ENCODE peak calls at places on chromosomes 2 and 18, in four cellular contexts. Y, C, P and V are unnamed samples.

GRCh38 chr18:13229021-13229671 is 10.6 kb downstream of the LDLRAD4 start:
- DNase-seq in Y (no peak), C (no peak), P (no peak), V (no peak)

GRCh38 chr2:112627060-112628040 is 18.4 kb upstream of the SLC20A1 start:
- DNase-seq in C (peak), P (peak), Y (peak), V (peak)

GRCh38 chr18:76568726-76569125 is 73.7 kb upstream of the ZNF516 start:
- DNase-seq in Y (no peak), P (no peak), C (no peak), V (no peak)

GRCh38 chr2:31335921-31336570 is 78.5 kb downstream of the XDH start:
- DNase-seq in P (peak), C (no peak), Y (no peak), V (no peak)

GRCh38 chr2:218354850-218355443 is 1.7 kb upstream of the CATIP start:
- DNase-seq in Y (no peak), C (no peak), P (no peak), V (no peak)

GRCh38 chr2:233320470-233320869 is 12.9 kb downstream of the SAG start:
- DNase-seq in P (no peak), Y (no peak), C (no peak), V (no peak)

GRCh38 chr18:48164096-48164475 is 233.6 kb upstream of the SMAD2 start:
- DNase-seq in C (no peak), Y (no peak), P (no peak), V (no peak)

GRCh38 chr2:20585351-20585709 is 65.6 kb downstream of the HS1BP3 start:
- DNase-seq in Y (no peak), P (no peak), C (no peak), V (no peak)

GRCh38 chr2:176092270-176093144 is at the start of gene HOXD13:
- DNase-seq in P (no peak), Y (no peak), C (no peak), V (no peak)

GRCh38 chr2:225930687-225931086 is 531.2 kb downstream of the NYAP2 start:
- DNase-seq in P (no peak), Y (no peak), C (no peak), V (no peak)

GRCh38 chr2:186531257-186531775 is 45.3 kb downstream of the ZC3H15 start:
- DNase-seq in C (no peak), Y (no peak), P (no peak), V (peak)

GRCh38 chr2:129101186-129101585 is 782.5 kb upstream of the HS6ST1 start:
- DNase-seq in Y (no peak), C (no peak), P (no peak), V (no peak)

GRCh38 chr2:224563537-224563936 is 21.6 kb downstream of the CUL3 start:
- DNase-seq in C (no peak), Y (no peak), P (no peak), V (peak)

GRCh38 chr2:163155279-163155883 is 316.8 kb upstream of the KCNH7 start:
- DNase-seq in Y (no peak), P (peak), C (no peak), V (peak)

GRCh38 chr2:42001696-42002331 is 46.0 kb upstream of the PKDCC start:
- DNase-seq in P (peak), C (no peak), Y (no peak), V (peak)

GRCh38 chr2:207471261-207471660 is 58.5 kb upstream of the CREB1 start:
- DNase-seq in Y (no peak), C (no peak), P (no peak), V (no peak)

GRCh38 chr2:235598842-235599531 is 105.1 kb downstream of the AGAP1 start:
- DNase-seq in P (no peak), C (no peak), Y (no peak), V (no peak)

GRCh38 chr2:240919161-240919781 is 13.1 kb downstream of the CROCC2 start:
- DNase-seq in C (no peak), Y (peak), P (no peak), V (no peak)

GRCh38 chr2:151228847-151229497 is 32.7 kb downstream of the RBM43 start:
- DNase-seq in Y (no peak), C (no peak), P (no peak), V (no peak)

GRCh38 chr2:145199052-145199451 is 679.1 kb upstream of the ZEB2 start:
- DNase-seq in P (no peak), C (no peak), Y (no peak), V (no peak)

GRCh38 chr2:162002623-162003200 is 71.3 kb downstream of the DPP4 start:
- DNase-seq in Y (no peak), C (no peak), P (no peak), V (no peak)

GRCh38 chr2:160221391-160222276 is 21.6 kb upstream of the ITGB6 start:
- DNase-seq in P (peak), C (no peak), Y (peak), V (peak)

GRCh38 chr2:794554-795244 is 117.5 kb upstream of the TMEM18 start:
- DNase-seq in P (no peak), Y (no peak), C (no peak), V (no peak)

GRCh38 chr18:11320981-11321380 is 171.6 kb upstream of the PIEZO2 start:
- DNase-seq in Y (no peak), C (no peak), P (peak), V (peak)

GRCh38 chr2:43005975-43006833 is 213.8 kb upstream of the HAAO start:
- DNase-seq in C (no peak), Y (no peak), P (no peak), V (no peak)

GRCh38 chr2:102258386-102259074 is 52.8 kb upstream of the IL1RL1 start:
- DNase-seq in Y (no peak), P (peak), C (no peak), V (peak)

GRCh38 chr18:10475633-10476388 is 21.4 kb downstream of the APCDD1 start:
- DNase-seq in P (no peak), Y (no peak), C (no peak), V (no peak)

GRCh38 chr18:9824474-9824832 is 61.3 kb upstream of the TXNDC2 start:
- DNase-seq in P (peak), Y (peak), C (no peak), V (peak)

GRCh38 chr2:44686561-44686960 is 254.9 kb upstream of the SIX3 start:
- DNase-seq in C (no peak), P (peak), Y (no peak), V (no peak)

GRCh38 chr2:37589298-37589697 is 82.1 kb downstream of the CDC42EP3 start:
- DNase-seq in C (no peak), P (peak), Y (no peak), V (no peak)

GRCh38 chr18:74529378-74529777 is 4.9 kb upstream of the CNDP1 start:
- DNase-seq in Y (no peak), P (no peak), C (no peak), V (no peak)

GRCh38 chr2:71530246-71530986 is 77.1 kb downstream of the DYSF start:
- DNase-seq in P (peak), C (no peak), Y (no peak), V (peak)

GRCh38 chr2:115160523-115161521 is 718.4 kb downstream of the DPP10 start:
- DNase-seq in Y (no peak), P (no peak), C (no peak), V (no peak)

GRCh38 chr18:13530879-13531387 is 195.4 kb downstream of the FAM210A start:
- DNase-seq in P (peak), Y (peak), C (no peak), V (peak)

GRCh38 chr2:113854970-113855740 is 34.7 kb upstream of the ACTR3 start:
- DNase-seq in C (no peak), P (no peak), Y (no peak), V (no peak)

GRCh38 chr2:225999692-226000091 is 600.2 kb downstream of the NYAP2 start:
- DNase-seq in Y (no peak), P (peak), C (no peak), V (no peak)

GRCh38 chr18:59232309-59233016 is 12.5 kb downstream of the GRP start:
- DNase-seq in Y (no peak), P (no peak), C (no peak), V (no peak)

GRCh38 chr2:119062179-119062578 is 96.4 kb downstream of the C1QL2 start:
- DNase-seq in C (no peak), P (no peak), Y (no peak), V (no peak)

GRCh38 chr18:13242797-13243196 is 24.2 kb downstream of the LDLRAD4 start:
- DNase-seq in Y (no peak), C (no peak), P (no peak), V (no peak)

GRCh38 chr2:55048925-55049793 is 1.1 kb downstream of the RTN4 start:
- DNase-seq in P (peak), C (peak), Y (peak), V (peak)

GRCh38 chr2:55043841-55044240 is 6.4 kb downstream of the RTN4 start:
- DNase-seq in C (no peak), Y (no peak), P (no peak), V (no peak)

GRCh38 chr2:55048514-55048924 is 1.7 kb downstream of the RTN4 start:
- DNase-seq in Y (no peak), C (no peak), P (peak), V (peak)

GRCh38 chr2:55047677-55048299 is 2.5 kb downstream of the RTN4 start:
- DNase-seq in P (peak), C (no peak), Y (no peak), V (peak)

DNA sequence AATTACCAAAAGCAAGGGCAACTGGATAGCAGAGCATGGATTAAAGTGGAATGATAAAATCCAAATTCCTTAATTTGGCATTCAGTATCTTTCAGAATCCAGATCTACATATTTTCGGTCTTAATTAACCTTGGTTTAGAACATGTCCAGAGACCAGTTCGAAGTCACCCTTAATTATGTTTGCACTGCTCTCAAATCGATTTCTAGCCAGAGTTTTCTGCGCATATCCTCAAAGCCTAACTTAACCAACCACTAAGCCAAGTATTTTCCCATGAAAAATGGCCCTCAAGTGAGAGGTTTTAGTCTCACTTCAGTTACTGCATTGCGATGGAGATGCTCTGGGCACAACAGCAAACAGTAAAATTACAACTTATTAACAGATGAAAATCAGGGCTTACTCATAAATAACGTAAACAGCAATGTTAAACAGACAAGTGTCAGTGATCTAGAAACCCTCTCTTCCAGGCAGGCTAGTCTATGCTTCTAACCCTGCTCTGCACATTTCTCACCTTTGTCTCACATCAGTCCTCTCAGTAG is 4.5 kb downstream of the RTN4 start:
- DNase-seq in C (no peak), Y (no peak), P (no peak), V (no peak)
- H3K4me3 ChIP-seq in C (no peak), Y (no peak), P (peak), V (peak)

GRCh38 chr2:58047969-58048368 is 1.4 kb downstream of the VRK2 start:
- DNase-seq in Y (no peak), P (no peak), C (no peak), V (no peak)
- H3K4me3 ChIP-seq in Y (no peak), P (no peak), C (no peak), V (peak)

DNA sequence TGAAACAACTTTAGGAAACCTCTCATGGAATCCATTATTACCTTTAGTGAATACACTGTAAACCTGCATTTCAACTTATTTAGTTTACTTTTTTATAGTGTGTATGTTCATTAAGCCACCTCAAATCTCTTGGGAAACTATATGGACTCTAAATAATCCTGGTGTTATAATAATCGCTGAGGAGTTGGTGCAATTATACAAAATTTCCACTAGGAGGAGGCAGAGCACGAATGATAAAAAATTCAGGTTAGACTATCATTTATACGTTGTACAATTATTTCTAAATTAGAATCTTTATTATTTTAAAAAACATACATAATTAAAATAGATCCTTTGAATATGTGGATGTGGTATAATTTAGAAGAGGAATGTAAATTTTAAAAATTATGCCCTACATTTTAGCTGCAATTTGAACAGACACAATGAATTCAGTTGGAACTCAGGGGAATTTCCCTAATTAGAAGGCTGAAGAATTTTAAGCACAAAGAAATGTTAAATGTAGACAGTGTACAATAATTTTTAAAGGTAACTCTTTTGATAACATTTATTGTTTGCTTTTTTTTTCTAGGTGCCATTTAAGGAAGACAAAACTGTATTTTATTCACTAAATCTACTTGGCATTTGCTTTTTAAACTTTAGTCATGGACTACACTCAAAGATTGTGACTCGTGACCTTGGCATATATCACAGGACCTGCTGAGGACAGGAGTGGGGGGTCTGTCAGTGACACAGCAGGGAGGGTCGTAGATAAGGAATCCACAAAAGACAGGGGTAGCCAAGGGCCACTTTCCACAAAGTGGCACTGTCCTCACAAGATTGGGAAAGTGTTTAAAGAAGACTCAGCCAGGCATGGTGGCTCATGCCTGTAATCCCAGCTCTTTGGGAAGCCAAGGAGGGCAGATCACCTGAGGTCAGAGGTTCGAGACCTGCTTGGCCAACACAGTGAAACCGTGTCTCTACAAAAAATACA is 45.5 kb downstream of the RAB12 start:
- DNase-seq in Y (no peak), C (no peak), P (peak), V (peak)
- H3K4me3 ChIP-seq in Y (no peak), C (no peak), P (no peak), V (no peak)

GRCh38 chr2:127217470-127218325 is 2.4 kb downstream of the CYP27C1 start:
- DNase-seq in Y (no peak), P (no peak), C (no peak), V (no peak)
- H3K4me3 ChIP-seq in Y (no peak), P (no peak), C (no peak), V (no peak)

GRCh38 chr18:33184918-33185317 is 255.6 kb downstream of the CCDC178 start:
- DNase-seq in Y (no peak), C (no peak), P (no peak), V (no peak)

GRCh38 chr18:33183136-33183535 is 257.4 kb downstream of the CCDC178 start:
- DNase-seq in P (no peak), C (no peak), Y (no peak), V (no peak)

GRCh38 chr18:33184178-33184577 is 256.3 kb downstream of the CCDC178 start:
- DNase-seq in Y (no peak), P (no peak), C (no peak), V (peak)

DNA sequence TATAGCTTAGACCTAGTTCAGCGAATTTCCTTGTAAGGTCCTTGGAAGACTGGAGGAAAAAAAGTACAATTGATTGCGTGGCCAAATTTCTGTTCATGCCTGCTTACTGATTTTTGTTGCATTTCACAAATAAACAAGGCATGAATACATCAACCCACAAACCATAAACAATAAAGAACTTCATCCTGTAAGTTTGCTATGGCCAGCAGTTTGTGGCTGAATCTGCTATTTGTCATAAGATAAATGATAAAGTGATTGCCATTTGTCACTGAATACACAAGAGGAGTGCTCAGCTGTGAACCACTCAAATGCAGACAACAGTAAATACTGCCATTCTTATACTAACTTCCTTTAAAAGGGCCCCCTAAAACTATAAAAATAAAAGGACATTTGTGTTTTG is 259.5 kb downstream of the CCDC178 start:
- DNase-seq in P (no peak), C (no peak), Y (no peak), V (no peak)
- H3K4me3 ChIP-seq in P (no peak), C (no peak), Y (no peak), V (no peak)

GRCh38 chr2:98823196-98824166 is 92.5 kb upstream of the MGAT4A start:
- DNase-seq in P (no peak), Y (no peak), C (no peak), V (no peak)
- H3K4me3 ChIP-seq in P (no peak), Y (peak), C (peak), V (no peak)

GRCh38 chr2:177260398-177260797 is 4.1 kb downstream of the NFE2L2 start:
- DNase-seq in P (no peak), Y (no peak), C (no peak), V (no peak)
- H3K4me3 ChIP-seq in P (no peak), Y (no peak), C (no peak), V (peak)

DNA sequence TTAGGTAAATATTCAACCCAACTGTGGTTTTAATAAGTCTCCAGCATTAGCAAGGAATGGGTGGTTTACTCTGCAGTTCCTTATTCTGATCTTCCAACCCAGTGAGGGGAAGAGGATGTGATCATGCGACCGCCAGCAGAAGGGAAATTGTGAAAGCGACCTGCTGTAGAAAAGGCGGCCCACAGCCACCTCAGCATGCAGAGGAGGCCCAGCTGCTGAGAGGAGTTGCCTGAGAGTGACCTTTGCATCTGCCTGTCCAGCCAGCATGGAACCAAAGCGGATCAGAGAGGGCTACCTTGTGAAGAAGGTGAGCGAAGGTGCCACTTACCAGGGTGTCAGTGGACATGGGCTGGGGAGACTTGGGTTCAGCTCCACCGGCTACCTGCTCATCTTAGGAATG is at the start of gene PLEK:
- DNase-seq in Y (peak), P (no peak), C (no peak), V (peak)
- H3K4me3 ChIP-seq in Y (no peak), P (no peak), C (peak), V (no peak)

DNA sequence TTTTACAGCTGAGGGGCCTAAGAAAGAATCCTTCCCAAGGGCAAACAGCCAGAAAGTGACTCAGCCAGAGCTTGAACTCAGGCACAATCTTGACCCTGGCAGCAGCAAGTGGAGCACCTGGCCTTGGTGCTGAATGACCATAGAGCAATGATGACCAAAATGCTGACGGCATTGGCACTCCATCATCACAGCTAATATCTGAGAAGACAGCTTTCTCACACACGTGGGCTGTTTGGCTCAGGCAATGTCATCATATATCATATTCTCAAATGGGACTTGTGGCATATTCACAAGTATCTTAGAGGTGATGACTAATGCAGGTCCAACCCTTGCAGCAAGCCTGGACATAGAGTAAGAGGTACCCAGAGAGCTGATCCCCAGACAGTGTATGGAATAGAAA is 443.9 kb upstream of the MYT1L start:
- DNase-seq in Y (no peak), C (no peak), P (no peak), V (no peak)
- H3K4me3 ChIP-seq in Y (no peak), C (no peak), P (no peak), V (no peak)

GRCh38 chr2:237860273-237860935 is 981 bp downstream of the RAMP1 start:
- DNase-seq in Y (no peak), P (no peak), C (no peak), V (no peak)
- H3K4me3 ChIP-seq in Y (peak), P (peak), C (no peak), V (peak)